ENCODE peak calls at places on chromosomes 16 and 17, in four cellular contexts. Q is H54, Y is transverse colon, U is GM12892. M is an unnamed sample.

GRCh38 chr16:49855280-49855821 is 561 bp downstream of the ZNF423 start:
- DNase-seq in Q (peak), Y (peak), U (peak), M (peak)

GRCh38 chr16:16014329-16015224 is 65.2 kb downstream of the ABCC1 start:
- DNase-seq in Q (no peak), Y (peak), U (no peak), M (peak)

GRCh38 chr17:41772218-41772585 is 14.3 kb downstream of the JUP start:
- DNase-seq in Q (no peak), Y (peak), U (no peak), M (peak)

GRCh38 chr17:83064732-83065659 is 14.4 kb upstream of the METRNL start:
- DNase-seq in Q (no peak), Y (peak), U (no peak), M (peak)

GRCh38 chr17:7102421-7102820 is 12.2 kb downstream of the ASGR2 start:
- DNase-seq in Q (no peak), Y (no peak), U (no peak), M (no peak)

GRCh38 chr16:391885-392335 is 5.1 kb upstream of the NME4 start:
- DNase-seq in Q (peak), Y (peak), U (peak), M (peak)

GRCh38 chr17:1067282-1067956 is 70.5 kb downstream of the TIMM22 start:
- DNase-seq in Q (no peak), Y (no peak), U (no peak), M (no peak)

GRCh38 chr17:78069695-78070094 is 58.9 kb downstream of the TMC6 start:
- DNase-seq in Q (no peak), Y (no peak), U (no peak), M (no peak)

GRCh38 chr16:54647731-54648221 is 282.9 kb upstream of the IRX5 start:
- DNase-seq in Q (no peak), Y (no peak), U (no peak), M (no peak)

GRCh38 chr16:11833951-11834695 is 17.2 kb downstream of the RSL1D1 start:
- DNase-seq in Q (no peak), Y (no peak), U (no peak), M (no peak)

GRCh38 chr16:23504453-23505179 is 5.7 kb downstream of the GGA2 start:
- DNase-seq in Q (peak), Y (peak), U (no peak), M (peak)

DNA sequence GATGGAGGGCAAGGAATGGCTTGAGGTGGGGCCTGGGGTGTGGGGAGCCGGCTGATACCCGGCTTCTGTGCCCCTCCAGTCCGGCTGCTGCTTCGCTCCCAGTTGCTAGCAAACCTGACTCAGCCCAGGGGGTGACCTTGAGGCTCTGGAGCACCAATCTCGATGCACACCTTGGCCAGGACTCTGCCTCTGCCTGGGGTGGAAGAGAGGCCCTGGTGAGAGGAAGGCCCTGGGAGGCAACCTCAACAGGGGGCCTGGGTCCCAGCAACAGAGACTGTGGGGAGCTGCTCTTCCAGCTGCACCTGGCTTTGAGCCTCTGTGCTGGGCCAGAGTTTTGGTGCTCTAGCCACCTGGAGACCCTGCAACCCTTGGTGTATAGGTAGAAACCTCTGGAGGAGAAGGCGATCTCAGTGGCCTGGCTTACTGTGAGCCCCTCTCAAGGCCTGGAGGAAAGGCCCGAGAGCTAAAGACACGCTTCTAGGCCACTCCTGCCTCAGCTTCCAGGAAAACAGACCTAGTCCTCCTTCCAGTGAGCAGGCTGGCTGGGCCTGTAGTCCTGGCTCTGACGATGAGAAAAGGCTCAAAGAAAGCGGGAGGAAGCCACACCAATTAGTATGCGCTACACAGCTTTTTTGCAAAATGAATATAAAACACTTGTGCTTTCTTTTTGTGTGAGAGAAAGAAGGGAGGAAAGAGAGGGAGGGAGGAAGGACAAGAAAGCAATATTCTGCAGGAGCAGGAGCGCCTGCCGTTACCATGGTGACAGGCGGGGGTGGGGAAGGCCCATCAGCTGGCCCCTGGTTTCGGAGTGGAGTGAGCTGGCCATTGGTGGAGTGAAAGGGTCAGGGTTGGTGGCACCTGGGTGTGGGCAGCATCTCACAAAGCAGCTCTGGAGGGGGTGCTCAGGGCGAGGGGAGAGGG is 51.0 kb downstream of the VAC14 start:
- DNase-seq in Q (no peak), Y (no peak), U (no peak), M (no peak)
- TF ChIP-seq POLR2A in Q (no peak), Y (no peak), U (no peak), M (no peak)

GRCh38 chr17:50345443-50346312 is at the start of gene XYLT2:
- DNase-seq in Q (peak), Y (peak), U (peak), M (peak)
- TF ChIP-seq POLR2A in Q (peak), Y (peak), U (peak), M (peak)

GRCh38 chr17:21302711-21303425 is 18.4 kb downstream of the MAP2K3 start:
- DNase-seq in Q (no peak), Y (no peak), U (no peak), M (no peak)
- TF ChIP-seq POLR2A in Q (no peak), Y (no peak), U (no peak), M (no peak)

GRCh38 chr16:87086575-87086974 is 230.6 kb downstream of the C16orf95 start:
- DNase-seq in Q (peak), Y (no peak), U (no peak), M (no peak)
- TF ChIP-seq POLR2A in Q (no peak), Y (no peak), U (no peak), M (no peak)

GRCh38 chr17:50148226-50149098 is 2.0 kb downstream of the PPP1R9B start:
- DNase-seq in Q (no peak), Y (peak), U (peak), M (peak)

GRCh38 chr17:50150354-50151040 is at the start of gene PPP1R9B:
- DNase-seq in Q (no peak), Y (no peak), U (no peak), M (no peak)

GRCh38 chr17:50149099-50149424 is 1.4 kb downstream of the PPP1R9B start:
- DNase-seq in Q (no peak), Y (no peak), U (no peak), M (no peak)

GRCh38 chr17:50151041-50151936 is 812 bp upstream of the PPP1R9B start:
- DNase-seq in Q (peak), Y (peak), U (peak), M (peak)

DNA sequence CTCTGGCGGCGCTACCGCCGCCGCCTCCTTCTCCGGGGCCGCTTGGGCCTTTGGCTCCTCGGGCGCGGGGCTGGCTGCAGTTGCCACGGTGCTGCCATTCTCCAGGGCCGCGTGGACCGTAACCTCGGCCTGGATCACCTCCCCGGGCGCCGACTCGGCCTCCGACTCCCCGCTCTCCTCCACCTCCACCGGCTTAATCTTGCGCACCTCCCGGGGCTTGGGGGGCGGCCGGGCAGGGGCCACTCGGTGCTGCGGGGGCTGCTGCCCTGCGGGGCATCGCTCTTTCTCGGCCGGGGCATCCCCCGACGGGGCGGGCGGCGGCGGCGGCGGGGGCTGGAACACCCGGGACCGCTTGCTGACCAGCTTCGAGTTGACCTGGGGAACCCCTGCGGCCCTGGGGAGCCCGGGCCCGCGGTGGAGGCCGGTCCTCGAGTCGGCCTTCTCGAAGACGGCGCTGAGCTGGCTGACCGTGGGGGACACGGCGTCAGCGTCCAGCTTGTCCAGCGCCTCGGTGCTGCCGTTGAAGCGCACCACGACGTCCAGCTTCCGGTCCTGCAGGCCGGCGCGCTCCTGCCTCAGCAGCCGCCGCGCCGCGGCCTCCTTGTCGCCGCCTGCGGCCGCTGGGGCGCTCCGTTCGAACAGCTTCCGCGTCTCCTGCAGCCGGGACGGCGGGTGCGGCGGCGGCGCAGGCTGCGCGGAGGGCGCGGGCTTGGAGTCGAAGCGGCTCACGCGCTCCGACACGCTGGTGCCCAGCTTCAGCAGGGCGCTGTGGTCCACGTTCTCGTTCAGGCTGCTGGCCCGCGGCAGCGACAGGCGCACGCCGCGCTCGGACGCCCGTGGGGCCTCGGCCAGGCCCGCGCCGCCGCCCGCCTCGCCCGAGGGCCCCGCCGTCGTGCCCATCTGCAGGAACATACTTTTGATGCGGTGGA is 788 bp downstream of the PPP1R9B start:
- DNase-seq in Q (no peak), Y (peak), U (no peak), M (peak)
- TF ChIP-seq POLR2A in Q (no peak), Y (peak), U (no peak), M (peak)

GRCh38 chr16:30907064-30907463 is 10.7 kb downstream of the CTF1 start:
- DNase-seq in Q (no peak), Y (no peak), U (no peak), M (no peak)

GRCh38 chr16:30912794-30913412 is 10.5 kb upstream of the FBXL19 start:
- DNase-seq in Q (no peak), Y (no peak), U (no peak), M (no peak)

GRCh38 chr16:30914849-30915248 is 8.5 kb upstream of the FBXL19 start:
- DNase-seq in Q (no peak), Y (no peak), U (no peak), M (no peak)

GRCh38 chr16:30910427-30911029 is 12.8 kb upstream of the FBXL19 start:
- DNase-seq in Q (no peak), Y (no peak), U (no peak), M (no peak)
- TF ChIP-seq POLR2A in Q (no peak), Y (no peak), U (no peak), M (no peak)

GRCh38 chr16:89727406-89728120 is 6.2 kb downstream of the ZNF276 start:
- DNase-seq in Q (no peak), Y (no peak), U (no peak), M (no peak)
- TF ChIP-seq POLR2A in Q (no peak), Y (no peak), U (peak), M (no peak)

M was measured in body of pancreas.